ENCODE peak calls at places on chromosomes 1 and 21, in seven cellular contexts. A is AG09309, Y is MM.1S, J is heart left ventricle, H is esophagus squamous epithelium, F is stomach, V is coronary artery. X is an unnamed sample.

GRCh38 chr1:22313321-22313720 is 138.3 kb upstream of the ZBTB40 start:
- DNase-seq in F (no peak), V (no peak), H (no peak), Y (no peak), J (no peak), A (no peak), X (no peak)

GRCh38 chr1:70504176-70504820 is 93.2 kb downstream of the CTH start:
- DNase-seq in Y (no peak), H (no peak), A (no peak), V (no peak), F (no peak), J (no peak), X (peak)

GRCh38 chr1:89781494-89782126 is 39.2 kb upstream of the LRRC8D start:
- DNase-seq in Y (no peak), J (no peak), F (no peak), H (no peak), A (no peak), V (no peak), X (no peak)

GRCh38 chr1:171107257-171107940 is 16.7 kb downstream of the FMO3 start:
- DNase-seq in J (no peak), V (no peak), A (no peak), Y (no peak), H (no peak), F (no peak), X (no peak)

GRCh38 chr1:53066433-53066832 is 4.4 kb downstream of the PODN start:
- DNase-seq in F (peak), J (peak), V (no peak), Y (no peak), H (no peak), A (no peak), X (no peak)

GRCh38 chr21:45155910-45156309 is 81.5 kb downstream of the ADARB1 start:
- DNase-seq in A (no peak), F (peak), H (no peak), J (no peak), Y (no peak), V (peak), X (no peak)

GRCh38 chr1:174135200-174135599 is 24.1 kb upstream of the RABGAP1L start:
- DNase-seq in V (no peak), H (no peak), A (no peak), J (no peak), Y (no peak), F (no peak), X (no peak)

GRCh38 chr1:187624812-187625542 is 796.2 kb downstream of the PLA2G4A start:
- DNase-seq in F (no peak), A (no peak), V (no peak), H (no peak), Y (no peak), J (no peak), X (no peak)

GRCh38 chr1:8423702-8424538 is 106.0 kb downstream of the SLC45A1 start:
- DNase-seq in J (peak), F (peak), A (no peak), V (peak), H (no peak), Y (no peak), X (peak)

GRCh38 chr1:44786841-44787426 is 1.0 kb downstream of the BEST4 start:
- DNase-seq in Y (no peak), A (no peak), F (no peak), V (no peak), J (no peak), H (no peak), X (peak)

GRCh38 chr1:7680791-7681165 is 90.3 kb upstream of the VAMP3 start:
- DNase-seq in Y (no peak), F (no peak), J (peak), H (no peak), V (no peak), A (no peak), X (no peak)

GRCh38 chr1:182877331-182877730 is 38.2 kb downstream of the DHX9 start:
- DNase-seq in H (no peak), A (no peak), F (no peak), J (no peak), V (no peak), Y (no peak), X (no peak)

GRCh38 chr1:202361224-202361623 is 12.7 kb downstream of the PPP1R12B start:
- DNase-seq in A (no peak), V (no peak), Y (no peak), F (no peak), J (no peak), H (no peak), X (no peak)

GRCh38 chr1:87513971-87514660 is 185.4 kb downstream of the LMO4 start:
- DNase-seq in A (no peak), F (no peak), J (no peak), V (no peak), H (no peak), Y (no peak), X (no peak)

DNA sequence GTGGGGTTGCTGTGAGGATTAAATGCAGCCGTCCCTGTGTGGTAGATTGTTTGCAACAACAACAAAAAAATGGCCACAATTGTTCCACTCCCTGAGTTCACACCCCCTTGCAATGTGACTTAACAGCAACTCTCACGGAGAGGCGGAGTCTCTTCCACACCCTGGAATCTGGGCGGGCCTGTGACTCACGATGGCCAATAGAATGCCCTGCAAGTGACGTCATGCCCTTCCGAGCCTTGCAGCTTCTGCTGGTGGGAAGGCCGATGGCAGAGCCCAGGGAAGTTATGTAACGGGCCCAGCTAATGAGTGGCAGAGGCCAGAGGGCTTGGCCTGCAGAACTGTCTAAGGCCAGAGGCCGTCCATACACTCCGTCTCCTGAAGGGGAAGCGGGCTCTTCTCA is 87.9 kb downstream of the RIPK4 start:
- DNase-seq in F (peak), Y (peak), H (peak), J (peak), V (peak), A (peak), X (peak)
- H3K4me3 ChIP-seq in F (no peak), Y (no peak), H (peak), J (no peak), V (peak), A (no peak), X (no peak)

DNA sequence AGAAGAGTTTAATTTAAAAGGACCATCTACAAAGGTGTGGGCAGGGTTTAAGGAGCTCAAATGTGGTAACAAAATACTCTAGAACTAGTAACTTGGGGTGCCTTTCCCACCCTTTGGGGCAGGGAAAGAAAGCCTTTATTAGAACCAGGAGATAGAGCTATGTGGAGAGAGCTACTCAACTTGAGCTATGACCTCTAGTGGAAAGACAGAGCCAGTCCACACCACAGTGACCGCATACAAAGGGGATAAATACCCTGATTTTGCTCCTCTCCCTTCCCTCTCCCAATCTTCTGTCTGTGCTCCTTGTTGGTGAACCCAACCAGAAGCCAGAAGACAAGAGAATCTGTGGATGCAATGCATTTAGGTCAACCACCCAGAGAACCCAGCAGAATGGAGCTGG is 54.4 kb upstream of the JAK1 start:
- DNase-seq in H (no peak), Y (no peak), V (no peak), J (no peak), A (no peak), F (no peak), X (no peak)
- TF ChIP-seq CTCF in H (no peak), Y (peak), V (no peak), J (peak), A (peak), F (no peak), X (no peak)

GRCh38 chr1:113870778-113871177 is 734 bp downstream of the PTPN22 start:
- DNase-seq in F (no peak), V (no peak), H (no peak), J (no peak), Y (no peak), A (no peak), X (no peak)
- H3K4me3 ChIP-seq in F (peak), V (no peak), H (peak), J (no peak), Y (no peak), A (no peak), X (no peak)

DNA sequence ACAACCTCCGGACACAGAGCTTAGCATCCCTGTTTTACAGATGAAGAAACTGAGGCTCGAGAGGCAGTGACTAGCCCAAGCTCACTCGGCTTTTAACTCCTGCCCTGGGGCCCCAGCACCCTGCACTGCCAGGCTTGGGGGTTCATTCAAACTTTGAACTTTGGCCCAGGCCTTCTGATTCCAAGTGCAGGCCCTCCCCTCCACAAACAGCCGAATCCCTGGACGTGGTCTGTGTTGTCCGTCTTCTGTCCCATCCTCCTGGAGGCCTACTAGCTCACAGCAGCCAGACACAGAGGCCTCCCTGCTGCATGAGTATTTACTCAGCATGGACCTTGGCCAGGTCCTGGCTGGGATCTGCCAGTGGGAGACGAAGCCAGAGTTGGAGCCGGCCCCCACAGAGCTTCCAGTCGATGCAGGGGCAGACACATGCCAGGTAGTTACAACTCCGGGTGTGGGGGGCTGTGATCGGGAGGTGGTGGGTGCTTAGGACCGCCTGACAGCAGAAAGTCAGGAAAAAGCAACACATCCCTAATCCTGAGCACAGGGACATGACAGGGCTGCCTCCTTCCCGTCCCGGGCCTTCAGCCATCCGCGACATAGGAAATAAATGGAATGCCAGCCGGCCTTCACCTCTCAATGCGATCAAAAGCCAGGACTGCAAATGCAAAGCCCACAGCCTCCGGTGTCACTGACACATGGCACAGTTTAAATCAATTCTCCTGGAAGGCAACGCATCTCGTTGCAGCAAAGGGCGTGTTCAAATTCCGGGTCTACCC is 7.4 kb downstream of the IFFO2 start:
- DNase-seq in F (peak), A (no peak), V (no peak), H (no peak), J (peak), Y (no peak), X (no peak)
- TF ChIP-seq CTCF in F (no peak), A (no peak), V (no peak), H (no peak), J (no peak), Y (no peak), X (peak)

DNA sequence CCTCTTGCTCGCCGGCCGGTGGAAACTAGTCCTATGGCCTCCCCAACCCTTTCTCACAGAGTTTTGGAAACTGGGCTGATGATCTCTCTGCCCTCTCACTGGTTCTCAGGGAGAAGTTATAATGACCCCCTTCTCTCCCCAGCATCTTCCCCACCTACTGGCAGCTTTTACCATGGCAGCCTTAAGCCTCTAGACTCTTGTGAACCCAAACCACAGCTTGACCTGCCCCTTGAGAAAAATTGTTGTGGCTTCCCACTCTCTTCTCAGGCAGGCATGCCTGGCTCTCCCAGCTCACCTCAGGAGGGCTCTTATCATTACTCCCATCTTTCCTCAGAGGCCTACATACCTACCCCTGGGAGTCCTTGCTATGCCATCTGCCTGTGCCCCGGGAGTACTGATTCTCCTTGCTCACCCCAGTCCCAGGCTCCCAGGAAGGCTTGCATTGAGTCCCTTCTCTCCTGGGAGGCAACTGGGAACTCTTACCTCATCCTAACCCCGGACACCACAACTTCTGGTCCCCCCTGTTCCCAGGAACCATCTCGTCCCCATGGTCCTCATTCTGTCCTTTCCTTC is 1.6 kb downstream of the NSUN4 start:
- DNase-seq in V (no peak), H (no peak), A (no peak), F (no peak), J (no peak), Y (peak), X (no peak)
- H3K4me3 ChIP-seq in V (no peak), H (no peak), A (no peak), F (no peak), J (no peak), Y (no peak), X (no peak)

DNA sequence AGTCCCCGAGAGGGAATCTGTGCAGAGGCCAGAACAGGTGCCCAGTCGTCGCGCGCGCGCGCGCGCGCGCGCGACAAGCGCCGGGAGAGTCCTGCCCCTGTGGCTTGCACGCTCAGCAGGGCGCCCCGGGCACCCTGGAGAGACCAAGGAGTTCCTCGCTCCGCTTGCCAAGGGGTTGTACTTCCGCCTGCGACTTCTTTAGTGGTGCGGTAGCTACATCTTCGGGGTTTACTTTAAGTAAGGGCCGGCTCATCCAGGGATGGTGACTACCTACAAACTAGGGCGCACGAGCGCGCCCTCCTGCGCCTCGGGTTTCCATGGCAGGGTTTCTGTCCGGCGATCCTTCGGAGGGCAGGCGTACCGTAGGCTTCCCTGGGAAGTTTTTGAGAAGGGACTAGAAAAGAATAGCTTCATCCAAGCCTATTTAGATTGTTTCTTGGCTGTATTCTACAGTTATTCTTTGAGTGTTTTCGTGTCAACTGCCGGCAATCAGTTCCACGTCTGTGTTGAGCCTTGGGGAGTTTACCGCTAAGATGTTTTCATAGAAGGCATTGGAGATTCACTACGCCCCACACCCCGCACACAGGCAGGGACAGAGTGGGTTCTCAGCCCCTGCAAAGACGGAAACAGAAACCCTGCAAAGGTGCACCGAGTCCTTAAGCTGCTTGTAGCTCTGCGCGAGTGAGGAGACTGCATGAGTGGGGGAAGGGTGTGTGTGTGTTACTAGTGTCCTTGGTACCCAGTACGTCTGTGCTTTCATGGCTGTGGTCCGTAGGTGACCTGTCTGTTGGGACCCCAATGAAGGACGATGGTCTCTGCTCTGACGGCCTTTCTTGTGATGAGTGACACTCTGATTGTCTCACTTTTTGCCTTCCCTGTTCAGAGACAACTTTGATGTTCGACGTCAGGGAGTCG is 1.7 kb downstream of the LHX4 start:
- DNase-seq in A (no peak), V (no peak), F (no peak), Y (peak), J (no peak), H (no peak), X (no peak)
- TF ChIP-seq CTCF in A (no peak), V (no peak), F (no peak), Y (no peak), J (no peak), H (no peak), X (no peak)

X was measured in transverse colon.